ENCODE peak calls at places on chromosome 14, in ten cellular contexts. V, T, Y, U, S, K, J, B, G and X are unnamed samples.

GRCh38 chr14:49919825-49920224 is 26.9 kb downstream of the ARF6 start:
- DNase-seq in V (no peak), T (no peak), Y (no peak), U (no peak), S (no peak), K (no peak), J (no peak), B (no peak), G (no peak), X (no peak)

GRCh38 chr14:61516957-61517356 is 178.4 kb upstream of the HIF1A start:
- DNase-seq in V (no peak), T (no peak), Y (no peak), U (no peak), S (no peak), K (no peak), J (no peak), B (no peak), G (peak), X (no peak)

GRCh38 chr14:27672047-27672446 is 1074.2 kb upstream of the NOVA1 start:
- DNase-seq in V (no peak), T (no peak), Y (no peak), U (no peak), S (no peak), K (peak), J (no peak), B (no peak), G (no peak), X (no peak)

GRCh38 chr14:68683326-68683725 is 109.5 kb downstream of the ZFP36L1 start:
- DNase-seq in V (no peak), T (no peak), Y (no peak), U (no peak), S (no peak), K (no peak), J (no peak), B (no peak), G (no peak), X (no peak)

GRCh38 chr14:104144911-104145825 is 6.8 kb downstream of the KIF26A start:
- DNase-seq in V (peak), T (no peak), Y (no peak), U (no peak), S (no peak), K (no peak), J (no peak), B (no peak), G (no peak), X (no peak)

GRCh38 chr14:95360828-95361227 is 41.1 kb upstream of the CLMN start:
- DNase-seq in V (no peak), T (no peak), Y (no peak), U (no peak), S (no peak), K (peak), J (no peak), B (no peak), G (no peak), X (no peak)

GRCh38 chr14:66916421-66916820 is 272.8 kb upstream of the GARIN2 start:
- DNase-seq in V (no peak), T (no peak), Y (no peak), U (no peak), S (no peak), K (no peak), J (no peak), B (no peak), G (no peak), X (no peak)

GRCh38 chr14:105414456-105415371 is 4.9 kb upstream of the MTA1 start:
- DNase-seq in V (peak), T (peak), Y (peak), U (peak), S (peak), K (peak), J (peak), B (no peak), G (peak), X (peak)

GRCh38 chr14:63578300-63578699 is 35.1 kb upstream of the PPP2R5E start:
- DNase-seq in V (no peak), T (no peak), Y (peak), U (no peak), S (no peak), K (no peak), J (no peak), B (no peak), G (no peak), X (no peak)

GRCh38 chr14:86027990-86028389 is 498.0 kb downstream of the FLRT2 start:
- DNase-seq in V (no peak), T (no peak), Y (no peak), U (no peak), S (no peak), K (no peak), J (no peak), B (no peak), G (no peak), X (no peak)

GRCh38 chr14:32303865-32304264 is 25.2 kb upstream of the AKAP6 start:
- DNase-seq in V (no peak), T (no peak), Y (no peak), U (no peak), S (no peak), K (no peak), J (no peak), B (no peak), G (no peak), X (no peak)

GRCh38 chr14:101727611-101728010 is 33.9 kb upstream of the PPP2R5C start:
- DNase-seq in V (no peak), T (no peak), Y (no peak), U (no peak), S (no peak), K (no peak), J (no peak), B (no peak), G (no peak), X (no peak)

GRCh38 chr14:68790656-68791077 is 2.2 kb downstream of the ZFP36L1 start:
- DNase-seq in V (no peak), T (no peak), Y (no peak), U (no peak), S (no peak), K (no peak), J (no peak), B (no peak), G (no peak), X (no peak)

GRCh38 chr14:56206576-56206975 is 88.4 kb downstream of the PELI2 start:
- DNase-seq in V (no peak), T (no peak), Y (no peak), U (no peak), S (no peak), K (no peak), J (no peak), B (no peak), G (no peak), X (no peak)

GRCh38 chr14:93742761-93743160 is 45.5 kb downstream of the PRIMA1 start:
- DNase-seq in V (no peak), T (no peak), Y (no peak), U (no peak), S (no peak), K (no peak), J (no peak), B (no peak), G (no peak), X (no peak)

GRCh38 chr14:70782361-70782760 is 27.0 kb downstream of the MAP3K9 start:
- DNase-seq in V (no peak), T (no peak), Y (peak), U (no peak), S (no peak), K (no peak), J (no peak), B (peak), G (no peak), X (no peak)

GRCh38 chr14:21275261-21275858 is 4.5 kb upstream of the RPGRIP1 start:
- DNase-seq in V (no peak), T (no peak), Y (no peak), U (no peak), S (no peak), K (no peak), J (no peak), B (no peak), G (no peak), X (no peak)

GRCh38 chr14:104248203-104249055 is 110.0 kb downstream of the KIF26A start:
- DNase-seq in V (no peak), T (no peak), Y (no peak), U (no peak), S (no peak), K (no peak), J (no peak), B (no peak), G (no peak), X (no peak)

GRCh38 chr14:67734675-67735074 is 33.0 kb downstream of the RDH12 start:
- DNase-seq in V (no peak), T (no peak), Y (no peak), U (no peak), S (no peak), K (peak), J (no peak), B (no peak), G (no peak), X (no peak)

GRCh38 chr14:104432611-104433231 is 146.8 kb upstream of the C14orf180 start:
- DNase-seq in V (no peak), T (no peak), Y (no peak), U (no peak), S (no peak), K (no peak), J (no peak), B (no peak), G (no peak), X (no peak)

DNA sequence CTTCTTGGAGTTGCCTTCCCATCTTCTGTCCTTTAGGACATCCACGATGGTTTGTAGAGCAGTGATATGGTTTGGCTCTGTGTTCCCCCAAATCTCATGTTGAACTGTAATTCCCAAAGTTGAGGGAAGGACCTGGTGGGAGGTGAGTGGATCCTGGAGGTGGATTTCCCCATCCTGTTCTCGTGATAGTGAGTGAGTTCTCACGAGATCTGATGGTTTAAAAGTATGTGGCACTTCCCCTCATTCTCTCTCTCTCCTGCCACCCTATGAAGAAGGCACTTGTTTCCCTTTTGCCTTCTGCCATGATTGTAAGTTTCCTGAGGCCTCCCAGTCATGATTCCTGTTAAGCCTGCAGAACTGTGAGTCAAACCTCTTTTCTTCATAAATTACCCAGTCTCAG is 99.2 kb downstream of the BRMS1L start:
- DNase-seq in V (no peak), T (no peak), Y (no peak), U (no peak), S (no peak), K (no peak), J (no peak), B (no peak), G (no peak), X (no peak)
- TF ChIP-seq CTCF in V (no peak), T (no peak), Y (no peak), U (no peak), S (no peak), K (no peak), J (no peak), B (no peak), G (no peak), X (no peak)

DNA sequence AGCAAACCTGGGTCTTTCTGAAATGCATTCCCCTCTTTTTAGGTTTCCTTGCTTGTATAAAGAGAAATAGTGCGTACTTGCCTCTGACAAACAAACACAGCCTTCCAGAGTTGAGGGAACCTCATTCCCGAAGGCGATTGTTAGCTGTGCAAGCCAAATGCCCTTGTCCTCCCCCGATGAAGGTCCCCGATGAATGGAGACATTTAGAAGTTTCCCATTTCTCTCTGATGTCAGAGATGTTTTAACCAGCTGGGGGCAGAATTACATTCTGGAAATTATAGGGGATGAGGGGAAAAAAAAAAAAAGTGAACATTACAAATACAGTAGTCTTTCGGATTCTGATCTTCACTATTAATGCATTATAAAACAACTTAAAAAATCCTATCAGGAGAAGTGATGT is 366.8 kb downstream of the VRK1 start:
- DNase-seq in V (no peak), T (no peak), Y (no peak), U (no peak), S (no peak), K (no peak), J (no peak), B (no peak), G (no peak), X (no peak)
- TF ChIP-seq CTCF in V (no peak), T (no peak), Y (no peak), U (no peak), S (no peak), K (peak), J (no peak), B (no peak), G (no peak), X (no peak)

GRCh38 chr14:87810711-87811110 is 182.3 kb downstream of the GALC start:
- DNase-seq in V (no peak), T (no peak), Y (no peak), U (peak), S (no peak), K (no peak), J (no peak), B (no peak), G (peak), X (no peak)

GRCh38 chr14:87811246-87811645 is 181.7 kb downstream of the GALC start:
- DNase-seq in V (no peak), T (no peak), Y (peak), U (no peak), S (no peak), K (no peak), J (no peak), B (no peak), G (no peak), X (no peak)

GRCh38 chr14:87800216-87800615 is 192.8 kb downstream of the GALC start:
- DNase-seq in V (no peak), T (no peak), Y (no peak), U (no peak), S (no peak), K (no peak), J (no peak), B (no peak), G (no peak), X (no peak)

GRCh38 chr14:87799400-87799799 is 193.6 kb downstream of the GALC start:
- DNase-seq in V (no peak), T (no peak), Y (no peak), U (no peak), S (no peak), K (no peak), J (no peak), B (no peak), G (no peak), X (no peak)

DNA sequence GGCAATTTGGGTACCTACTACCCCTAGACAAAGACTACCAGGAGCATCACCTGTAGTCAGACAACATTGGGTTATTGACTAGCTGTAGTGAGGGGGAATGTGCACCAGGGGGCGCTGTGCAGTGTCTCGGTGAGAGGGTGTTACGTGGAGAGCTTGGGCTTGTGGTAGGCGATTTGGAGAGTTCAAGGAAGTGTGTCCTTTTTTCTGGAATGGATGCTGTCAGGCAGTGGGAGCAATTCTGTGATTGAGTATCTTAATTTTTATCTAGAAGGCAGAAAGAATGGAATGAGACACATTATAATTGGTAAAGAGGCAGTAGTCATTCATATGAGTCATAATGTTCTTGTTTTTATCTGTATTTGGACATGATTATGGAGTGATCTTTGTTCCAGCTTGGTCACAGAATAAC is 187.7 kb downstream of the GALC start:
- DNase-seq in V (peak), T (no peak), Y (peak), U (peak), S (no peak), K (peak), J (peak), B (no peak), G (peak), X (peak)
- TF ChIP-seq CTCF in V (peak), T (no peak), Y (peak), U (peak), S (peak), K (peak), J (peak), B (peak), G (peak), X (peak)

GRCh38 chr14:23286904-23287479 is 1.1 kb upstream of the HOMEZ start:
- DNase-seq in V (no peak), T (no peak), Y (peak), U (no peak), S (no peak), K (no peak), J (no peak), B (no peak), G (no peak), X (no peak)

GRCh38 chr14:23281247-23281646 is 4.7 kb downstream of the HOMEZ start:
- DNase-seq in V (no peak), T (no peak), Y (no peak), U (no peak), S (no peak), K (no peak), J (no peak), B (no peak), G (no peak), X (no peak)

GRCh38 chr14:23285530-23286019 is 357 bp downstream of the HOMEZ start:
- DNase-seq in V (no peak), T (no peak), Y (no peak), U (no peak), S (no peak), K (peak), J (no peak), B (no peak), G (peak), X (no peak)

GRCh38 chr14:23284654-23285529 is 1.0 kb downstream of the HOMEZ start:
- DNase-seq in V (no peak), T (no peak), Y (peak), U (peak), S (no peak), K (no peak), J (no peak), B (no peak), G (no peak), X (no peak)

GRCh38 chr14:23286020-23286903 is at the start of gene HOMEZ:
- DNase-seq in V (peak), T (peak), Y (peak), U (peak), S (peak), K (peak), J (peak), B (peak), G (peak), X (peak)
- TF ChIP-seq CTCF in V (no peak), T (no peak), Y (no peak), U (peak), S (peak), K (peak), J (no peak), B (peak), G (no peak), X (no peak)